ENCODE peak calls at places on chromosomes 12 and 14, in six cellular contexts. One of them, this sample, is unnamed.

GRCh38 chr14:24098927-24099813 is 5.1 kb downstream of the PCK2 start:
- DNase-seq in NB4: no peak
- DNase-seq in keratinocyte: no peak
- DNase-seq in IMR-90: no peak
- DNase-seq in heart left ventricle: peak
- DNase-seq in HCT116: no peak
- DNase-seq in this sample: no peak

GRCh38 chr12:131001493-131001892 is 47.8 kb downstream of the ADGRD1 start:
- DNase-seq in NB4: no peak
- DNase-seq in keratinocyte: no peak
- DNase-seq in IMR-90: no peak
- DNase-seq in heart left ventricle: no peak
- DNase-seq in HCT116: no peak
- DNase-seq in this sample: no peak

GRCh38 chr14:32468955-32469354 is 139.9 kb downstream of the AKAP6 start:
- DNase-seq in NB4: no peak
- DNase-seq in keratinocyte: no peak
- DNase-seq in IMR-90: peak
- DNase-seq in heart left ventricle: no peak
- DNase-seq in HCT116: no peak
- DNase-seq in this sample: no peak

GRCh38 chr12:50641566-50641965 is 122.3 kb upstream of the ATF1 start:
- DNase-seq in NB4: peak
- DNase-seq in keratinocyte: no peak
- DNase-seq in IMR-90: no peak
- DNase-seq in heart left ventricle: no peak
- DNase-seq in HCT116: no peak
- DNase-seq in this sample: no peak

GRCh38 chr14:62691613-62692489 is 353.4 kb downstream of the KCNH5 start:
- DNase-seq in NB4: peak
- DNase-seq in keratinocyte: peak
- DNase-seq in IMR-90: peak
- DNase-seq in heart left ventricle: no peak
- DNase-seq in HCT116: no peak
- DNase-seq in this sample: no peak

GRCh38 chr12:47722136-47722834 is 3.0 kb downstream of the ENDOU start:
- DNase-seq in NB4: no peak
- DNase-seq in keratinocyte: no peak
- DNase-seq in IMR-90: no peak
- DNase-seq in heart left ventricle: no peak
- DNase-seq in HCT116: no peak
- DNase-seq in this sample: no peak

GRCh38 chr14:102020058-102020971 is 55.9 kb downstream of the DYNC1H1 start:
- DNase-seq in NB4: no peak
- DNase-seq in keratinocyte: no peak
- DNase-seq in IMR-90: peak
- DNase-seq in heart left ventricle: no peak
- DNase-seq in HCT116: no peak
- DNase-seq in this sample: no peak

GRCh38 chr14:76514599-76514998 is 138.7 kb downstream of the ESRRB start:
- DNase-seq in NB4: peak
- DNase-seq in keratinocyte: peak
- DNase-seq in IMR-90: peak
- DNase-seq in heart left ventricle: no peak
- DNase-seq in HCT116: peak
- DNase-seq in this sample: no peak

GRCh38 chr12:41701943-41702601 is 442.6 kb downstream of the GXYLT1 start:
- DNase-seq in NB4: no peak
- DNase-seq in keratinocyte: no peak
- DNase-seq in IMR-90: no peak
- DNase-seq in heart left ventricle: no peak
- DNase-seq in HCT116: no peak
- DNase-seq in this sample: no peak

GRCh38 chr12:71648537-71648936 is 15.1 kb downstream of the ZFC3H1 start:
- DNase-seq in NB4: no peak
- DNase-seq in keratinocyte: no peak
- DNase-seq in IMR-90: no peak
- DNase-seq in heart left ventricle: no peak
- DNase-seq in HCT116: no peak
- DNase-seq in this sample: no peak

GRCh38 chr12:122395319-122395718 is 27.1 kb downstream of the CLIP1 start:
- DNase-seq in NB4: no peak
- DNase-seq in keratinocyte: no peak
- DNase-seq in IMR-90: peak
- DNase-seq in heart left ventricle: no peak
- DNase-seq in HCT116: peak
- DNase-seq in this sample: no peak

GRCh38 chr12:70077441-70077840 is 165.8 kb upstream of the CNOT2 start:
- DNase-seq in NB4: no peak
- DNase-seq in keratinocyte: no peak
- DNase-seq in IMR-90: no peak
- DNase-seq in heart left ventricle: no peak
- DNase-seq in HCT116: no peak
- DNase-seq in this sample: no peak

GRCh38 chr14:81206115-81206514 is 14.6 kb downstream of the GTF2A1 start:
- DNase-seq in NB4: no peak
- DNase-seq in keratinocyte: no peak
- DNase-seq in IMR-90: peak
- DNase-seq in heart left ventricle: no peak
- DNase-seq in HCT116: no peak
- DNase-seq in this sample: no peak

GRCh38 chr14:103232338-103232808 is 101.7 kb upstream of the EIF5 start:
- DNase-seq in NB4: no peak
- DNase-seq in keratinocyte: no peak
- DNase-seq in IMR-90: no peak
- DNase-seq in heart left ventricle: no peak
- DNase-seq in HCT116: no peak
- DNase-seq in this sample: no peak

GRCh38 chr14:34064349-34064748 is 113.5 kb upstream of the EGLN3 start:
- DNase-seq in NB4: no peak
- DNase-seq in keratinocyte: peak
- DNase-seq in IMR-90: peak
- DNase-seq in heart left ventricle: peak
- DNase-seq in HCT116: no peak
- DNase-seq in this sample: no peak

GRCh38 chr14:88227693-88228092 is 95.4 kb downstream of the KCNK10 start:
- DNase-seq in NB4: no peak
- DNase-seq in keratinocyte: no peak
- DNase-seq in IMR-90: no peak
- DNase-seq in heart left ventricle: no peak
- DNase-seq in HCT116: no peak
- DNase-seq in this sample: no peak

GRCh38 chr12:50182461-50182860 is 15.3 kb upstream of the CERS5 start:
- DNase-seq in NB4: no peak
- DNase-seq in keratinocyte: no peak
- DNase-seq in IMR-90: no peak
- DNase-seq in heart left ventricle: no peak
- DNase-seq in HCT116: no peak
- DNase-seq in this sample: no peak

GRCh38 chr12:28872654-28873268 is 276.3 kb upstream of the FAR2 start:
- DNase-seq in NB4: peak
- DNase-seq in keratinocyte: peak
- DNase-seq in IMR-90: peak
- DNase-seq in heart left ventricle: peak
- DNase-seq in HCT116: peak
- DNase-seq in this sample: peak

GRCh38 chr12:48038085-48038484 is 33.8 kb upstream of the COL2A1 start:
- DNase-seq in NB4: peak
- DNase-seq in keratinocyte: no peak
- DNase-seq in IMR-90: no peak
- DNase-seq in heart left ventricle: no peak
- DNase-seq in HCT116: no peak
- DNase-seq in this sample: no peak

GRCh38 chr12:84912191-84913142 is at the start of gene SLC6A15:
- DNase-seq in NB4: no peak
- DNase-seq in keratinocyte: no peak
- DNase-seq in IMR-90: peak
- DNase-seq in heart left ventricle: no peak
- DNase-seq in HCT116: no peak
- DNase-seq in this sample: peak

GRCh38 chr12:27595231-27595642 is 71.2 kb downstream of the PPFIBP1 start:
- DNase-seq in NB4: no peak
- DNase-seq in keratinocyte: no peak
- DNase-seq in IMR-90: peak
- DNase-seq in heart left ventricle: peak
- DNase-seq in HCT116: no peak
- DNase-seq in this sample: no peak

GRCh38 chr12:27975222-27976136 is 2.9 kb upstream of the PTHLH start:
- DNase-seq in NB4: peak
- DNase-seq in keratinocyte: no peak
- DNase-seq in IMR-90: peak
- DNase-seq in heart left ventricle: peak
- DNase-seq in HCT116: no peak
- DNase-seq in this sample: peak

GRCh38 chr14:31410048-31410654 is 10.2 kb downstream of the HEATR5A start:
- DNase-seq in NB4: peak
- DNase-seq in keratinocyte: no peak
- DNase-seq in IMR-90: no peak
- DNase-seq in heart left ventricle: no peak
- DNase-seq in HCT116: no peak
- DNase-seq in this sample: peak

GRCh38 chr12:42361909-42362706 is 36.1 kb downstream of the PPHLN1 start:
- DNase-seq in NB4: no peak
- DNase-seq in keratinocyte: no peak
- DNase-seq in IMR-90: peak
- DNase-seq in heart left ventricle: no peak
- DNase-seq in HCT116: no peak
- DNase-seq in this sample: no peak

GRCh38 chr14:102932484-102933248 is 10.2 kb downstream of the AMN start:
- DNase-seq in NB4: no peak
- DNase-seq in keratinocyte: no peak
- DNase-seq in IMR-90: no peak
- DNase-seq in heart left ventricle: no peak
- DNase-seq in HCT116: no peak
- DNase-seq in this sample: no peak

GRCh38 chr12:6067152-6067916 is 57.1 kb downstream of the VWF start:
- DNase-seq in NB4: peak
- DNase-seq in keratinocyte: no peak
- DNase-seq in IMR-90: peak
- DNase-seq in heart left ventricle: peak
- DNase-seq in HCT116: peak
- DNase-seq in this sample: no peak
- TF ChIP-seq CTCF in NB4: peak
- TF ChIP-seq CTCF in keratinocyte: peak
- TF ChIP-seq CTCF in IMR-90: peak
- TF ChIP-seq CTCF in heart left ventricle: peak
- TF ChIP-seq CTCF in HCT116: peak
- TF ChIP-seq CTCF in this sample: no peak

DNA sequence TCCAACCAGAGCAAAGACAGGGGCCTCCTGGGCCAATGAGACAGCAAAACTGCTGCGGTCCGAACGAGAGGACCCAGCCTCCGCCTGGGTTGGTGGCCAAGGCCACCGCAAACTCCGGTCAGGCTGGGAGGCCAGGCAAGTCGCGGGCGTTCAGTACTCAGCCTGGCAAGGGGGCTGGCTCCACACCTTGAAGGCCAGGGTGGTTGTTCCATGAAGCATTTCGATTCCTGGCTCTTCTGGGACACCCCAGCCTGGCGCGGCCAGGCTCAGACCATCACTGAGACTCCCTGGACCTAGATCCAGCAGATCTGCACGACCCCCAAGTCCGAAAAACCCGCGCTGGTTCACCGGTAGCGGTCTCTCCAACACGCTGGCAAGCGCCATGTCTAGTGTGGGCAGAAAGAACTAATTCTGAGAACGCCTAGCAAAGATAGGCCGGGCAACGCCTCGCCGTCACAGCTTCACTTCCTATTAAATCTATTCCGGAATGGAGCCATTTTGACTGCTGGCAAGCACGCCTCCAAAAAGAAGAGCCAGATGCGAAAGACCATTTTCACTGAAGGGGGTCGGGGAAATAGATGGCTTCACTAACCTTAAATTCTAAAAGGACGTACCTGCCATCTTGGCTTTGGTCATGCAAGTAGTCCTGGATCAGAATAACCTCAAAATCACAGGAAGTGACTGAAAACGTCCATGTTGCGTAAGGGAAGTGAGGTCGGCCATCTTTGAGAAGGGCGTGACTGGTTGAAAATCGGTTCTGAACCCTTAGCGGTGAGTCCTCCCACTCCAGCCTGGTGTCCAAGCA is at the start of gene PSMB5:
- DNase-seq in NB4: peak
- DNase-seq in keratinocyte: peak
- DNase-seq in IMR-90: peak
- DNase-seq in heart left ventricle: peak
- DNase-seq in HCT116: peak
- DNase-seq in this sample: peak
- TF ChIP-seq CTCF in NB4: no peak
- TF ChIP-seq CTCF in keratinocyte: no peak
- TF ChIP-seq CTCF in IMR-90: no peak
- TF ChIP-seq CTCF in heart left ventricle: no peak
- TF ChIP-seq CTCF in HCT116: no peak
- TF ChIP-seq CTCF in this sample: no peak

GRCh38 chr12:88390811-88391210 is 189.5 kb downstream of the KITLG start:
- DNase-seq in NB4: no peak
- DNase-seq in keratinocyte: no peak
- DNase-seq in IMR-90: no peak
- DNase-seq in heart left ventricle: no peak
- DNase-seq in HCT116: no peak
- DNase-seq in this sample: no peak
- TF ChIP-seq CTCF in NB4: no peak
- TF ChIP-seq CTCF in keratinocyte: no peak
- TF ChIP-seq CTCF in IMR-90: no peak
- TF ChIP-seq CTCF in heart left ventricle: no peak
- TF ChIP-seq CTCF in HCT116: no peak
- TF ChIP-seq CTCF in this sample: no peak

GRCh38 chr12:26018926-26019325 is 60.4 kb downstream of the RASSF8 start:
- DNase-seq in NB4: no peak
- DNase-seq in keratinocyte: no peak
- DNase-seq in IMR-90: peak
- DNase-seq in heart left ventricle: no peak
- DNase-seq in HCT116: no peak
- DNase-seq in this sample: no peak

GRCh38 chr12:26017484-26018211 is 59.2 kb downstream of the RASSF8 start:
- DNase-seq in NB4: peak
- DNase-seq in keratinocyte: no peak
- DNase-seq in IMR-90: peak
- DNase-seq in heart left ventricle: peak
- DNase-seq in HCT116: peak
- DNase-seq in this sample: peak

GRCh38 chr12:26021534-26021933 is 63.1 kb downstream of the RASSF8 start:
- DNase-seq in NB4: no peak
- DNase-seq in keratinocyte: no peak
- DNase-seq in IMR-90: no peak
- DNase-seq in heart left ventricle: no peak
- DNase-seq in HCT116: no peak
- DNase-seq in this sample: no peak

GRCh38 chr12:26026713-26027112 is 68.2 kb downstream of the RASSF8 start:
- DNase-seq in NB4: no peak
- DNase-seq in keratinocyte: no peak
- DNase-seq in IMR-90: no peak
- DNase-seq in heart left ventricle: no peak
- DNase-seq in HCT116: no peak
- DNase-seq in this sample: no peak

DNA sequence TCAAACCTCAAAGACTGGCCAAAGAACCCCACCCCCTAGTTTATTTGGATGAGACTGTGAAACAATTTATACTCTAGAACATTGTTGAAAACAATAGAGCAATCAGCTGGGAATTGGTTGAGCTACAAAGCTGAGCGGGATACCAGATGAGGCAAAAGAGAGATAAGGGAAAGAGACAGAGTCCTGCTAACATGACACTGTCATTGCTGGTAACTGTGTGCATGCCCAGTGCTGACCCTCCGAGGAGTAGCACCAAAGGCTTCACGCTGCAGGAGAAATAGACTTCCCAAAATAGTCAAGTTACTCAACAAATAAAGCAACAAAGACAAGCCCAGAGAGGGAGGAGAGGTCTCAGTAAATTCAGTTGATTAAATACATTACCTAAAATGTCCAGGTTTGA is 63.6 kb downstream of the RASSF8 start:
- DNase-seq in NB4: no peak
- DNase-seq in keratinocyte: no peak
- DNase-seq in IMR-90: no peak
- DNase-seq in heart left ventricle: no peak
- DNase-seq in HCT116: no peak
- DNase-seq in this sample: no peak
- TF ChIP-seq CTCF in NB4: no peak
- TF ChIP-seq CTCF in keratinocyte: no peak
- TF ChIP-seq CTCF in IMR-90: no peak
- TF ChIP-seq CTCF in heart left ventricle: no peak
- TF ChIP-seq CTCF in HCT116: no peak
- TF ChIP-seq CTCF in this sample: no peak

This sample was measured in GM13976.